ENCODE peak calls at places on chromosomes 5 and 9, in nine cellular contexts. P, Q, D, A, R, B, G, V and K are unnamed samples.

GRCh38 chr5:136814621-136815378 is 449.5 kb upstream of the TRPC7 start:
- DNase-seq in P (no peak), Q (no peak), D (no peak), A (no peak), R (peak), B (no peak), G (no peak), V (no peak), K (peak)

GRCh38 chr5:151825445-151825844 is 53.7 kb downstream of the G3BP1 start:
- DNase-seq in P (peak), Q (peak), D (peak), A (peak), R (peak), B (no peak), G (peak), V (peak), K (peak)

GRCh38 chr5:96876292-96876850 is at the start of gene ERAP2:
- DNase-seq in P (no peak), Q (peak), D (no peak), A (no peak), R (peak), B (no peak), G (peak), V (peak), K (peak)

GRCh38 chr5:87185838-87186237 is 81.8 kb upstream of the RASA1 start:
- DNase-seq in P (no peak), Q (no peak), D (no peak), A (no peak), R (peak), B (no peak), G (no peak), V (peak), K (no peak)

GRCh38 chr5:180121799-180122198 is 50.2 kb upstream of the RNF130 start:
- DNase-seq in P (no peak), Q (peak), D (no peak), A (no peak), R (no peak), B (no peak), G (no peak), V (no peak), K (no peak)

GRCh38 chr9:23524607-23525155 is 301.4 kb downstream of the ELAVL2 start:
- DNase-seq in P (no peak), Q (no peak), D (no peak), A (no peak), R (no peak), B (no peak), G (no peak), V (no peak), K (no peak)

GRCh38 chr9:131622536-131622935 is 77.2 kb downstream of the PRRT1B start:
- DNase-seq in P (no peak), Q (no peak), D (no peak), A (no peak), R (no peak), B (no peak), G (no peak), V (no peak), K (no peak)

GRCh38 chr5:168301593-168302388 is 10.3 kb downstream of the WWC1 start:
- DNase-seq in P (no peak), Q (no peak), D (no peak), A (peak), R (peak), B (no peak), G (no peak), V (peak), K (no peak)

GRCh38 chr9:119722384-119722783 is 353.1 kb upstream of the BRINP1 start:
- DNase-seq in P (no peak), Q (no peak), D (no peak), A (no peak), R (no peak), B (no peak), G (no peak), V (no peak), K (no peak)

GRCh38 chr9:121651295-121652036 is at the start of gene DAB2IP:
- DNase-seq in P (no peak), Q (peak), D (peak), A (peak), R (no peak), B (no peak), G (no peak), V (peak), K (peak)

GRCh38 chr9:99998866-99999265 is 92.4 kb downstream of the STX17 start:
- DNase-seq in P (no peak), Q (no peak), D (no peak), A (no peak), R (no peak), B (no peak), G (no peak), V (no peak), K (no peak)

GRCh38 chr9:25716220-25716872 is 38.1 kb upstream of the TUSC1 start:
- DNase-seq in P (peak), Q (peak), D (peak), A (peak), R (peak), B (no peak), G (no peak), V (peak), K (peak)

GRCh38 chr5:80928073-80928472 is 32.1 kb upstream of the RASGRF2 start:
- DNase-seq in P (no peak), Q (no peak), D (no peak), A (no peak), R (no peak), B (no peak), G (no peak), V (no peak), K (no peak)

GRCh38 chr9:19665146-19665863 is 123.5 kb downstream of the SLC24A2 start:
- DNase-seq in P (no peak), Q (no peak), D (no peak), A (no peak), R (no peak), B (no peak), G (peak), V (no peak), K (no peak)

GRCh38 chr9:131420913-131421312 is 27.0 kb downstream of the PRRC2B start:
- DNase-seq in P (no peak), Q (no peak), D (no peak), A (no peak), R (no peak), B (no peak), G (peak), V (no peak), K (no peak)

GRCh38 chr9:98551511-98552286 is 157.0 kb downstream of the GABBR2 start:
- DNase-seq in P (no peak), Q (no peak), D (no peak), A (peak), R (peak), B (no peak), G (no peak), V (peak), K (no peak)

GRCh38 chr9:13461588-13461987 is 182.1 kb upstream of the MPDZ start:
- DNase-seq in P (no peak), Q (no peak), D (no peak), A (no peak), R (no peak), B (no peak), G (no peak), V (no peak), K (no peak)

GRCh38 chr5:56412601-56413379 is 179.7 kb upstream of the ANKRD55 start:
- DNase-seq in P (no peak), Q (peak), D (no peak), A (no peak), R (no peak), B (no peak), G (peak), V (no peak), K (no peak)

GRCh38 chr5:108379722-108380530 is 2.0 kb downstream of the FBXL17 start:
- DNase-seq in P (no peak), Q (peak), D (no peak), A (no peak), R (peak), B (no peak), G (no peak), V (peak), K (peak)

GRCh38 chr9:122807271-122807900 is 7.5 kb downstream of the OR1K1 start:
- DNase-seq in P (no peak), Q (no peak), D (no peak), A (no peak), R (no peak), B (peak), G (peak), V (no peak), K (no peak)

GRCh38 chr5:74127377-74128338 is 501.7 kb downstream of the ARHGEF28 start:
- DNase-seq in P (no peak), Q (no peak), D (no peak), A (peak), R (peak), B (no peak), G (no peak), V (peak), K (peak)

GRCh38 chr9:106862946-106863740 is at the start of gene ZNF462:
- DNase-seq in P (peak), Q (peak), D (peak), A (peak), R (peak), B (no peak), G (no peak), V (peak), K (peak)

GRCh38 chr5:171571663-171572062 is 152.2 kb downstream of the FGF18 start:
- DNase-seq in P (no peak), Q (no peak), D (no peak), A (no peak), R (peak), B (no peak), G (no peak), V (peak), K (no peak)

GRCh38 chr9:96514825-96515218 is 64.9 kb downstream of the HABP4 start:
- DNase-seq in P (no peak), Q (no peak), D (no peak), A (no peak), R (no peak), B (no peak), G (no peak), V (no peak), K (no peak)

GRCh38 chr9:93261735-93262523 is 78.0 kb downstream of the WNK2 start:
- DNase-seq in P (no peak), Q (no peak), D (no peak), A (peak), R (no peak), B (no peak), G (no peak), V (no peak), K (no peak)

GRCh38 chr5:162603399-162603798 is 535.8 kb downstream of the GABRG2 start:
- DNase-seq in P (no peak), Q (no peak), D (no peak), A (no peak), R (no peak), B (no peak), G (no peak), V (no peak), K (no peak)

GRCh38 chr9:130140701-130141100 is 31.5 kb upstream of the NCS1 start:
- DNase-seq in P (no peak), Q (no peak), D (no peak), A (no peak), R (no peak), B (no peak), G (no peak), V (no peak), K (no peak)

GRCh38 chr9:127122176-127123151 is at the start of gene ANGPTL2:
- DNase-seq in P (peak), Q (peak), D (no peak), A (peak), R (peak), B (no peak), G (peak), V (peak), K (peak)

GRCh38 chr9:98678244-98678842 is 30.4 kb downstream of the GABBR2 start:
- DNase-seq in P (no peak), Q (no peak), D (no peak), A (peak), R (no peak), B (no peak), G (no peak), V (peak), K (peak)

GRCh38 chr5:3281346-3281745 is 314.3 kb upstream of the IRX1 start:
- DNase-seq in P (no peak), Q (no peak), D (no peak), A (no peak), R (no peak), B (no peak), G (no peak), V (no peak), K (no peak)

GRCh38 chr5:168647083-168647482 is 67.9 kb upstream of the PANK3 start:
- DNase-seq in P (no peak), Q (no peak), D (no peak), A (no peak), R (peak), B (no peak), G (no peak), V (peak), K (no peak)

GRCh38 chr5:73944581-73944980 is 318.6 kb downstream of the ARHGEF28 start:
- DNase-seq in P (no peak), Q (no peak), D (no peak), A (no peak), R (no peak), B (no peak), G (no peak), V (no peak), K (no peak)

GRCh38 chr5:80094339-80094738 is 59.2 kb downstream of the THBS4 start:
- DNase-seq in P (no peak), Q (no peak), D (no peak), A (no peak), R (no peak), B (no peak), G (no peak), V (no peak), K (no peak)

GRCh38 chr5:82356808-82357671 is 78.9 kb upstream of the RPS23 start:
- DNase-seq in P (peak), Q (no peak), D (no peak), A (peak), R (peak), B (peak), G (peak), V (peak), K (no peak)

GRCh38 chr5:126499742-126500396 is 76.7 kb downstream of the GRAMD2B start:
- DNase-seq in P (no peak), Q (no peak), D (peak), A (peak), R (peak), B (no peak), G (peak), V (peak), K (peak)

GRCh38 chr5:155259648-155260047 is 246.1 kb downstream of the KIF4B start:
- DNase-seq in P (no peak), Q (no peak), D (no peak), A (peak), R (no peak), B (no peak), G (no peak), V (no peak), K (no peak)